ENCODE peak calls at places on chromosomes 7 and 10, in eight cellular contexts. Z is fibroblast of the aortic adventitia, K is esophagus squamous epithelium, D is AG04449, A is neural crest cell, Y is BJ, T is body of pancreas, F is fibroblast of villous mesenchyme. B is an unnamed sample.

GRCh38 chr7:132113536-132114409 is 462.5 kb downstream of the PLXNA4 start:
- DNase-seq in Z (no peak), K (no peak), D (no peak), A (no peak), Y (no peak), T (no peak), F (peak; percentile 8), B (no peak)

GRCh38 chr7:39539816-39540215 is 26.4 kb upstream of the YAE1 start:
- DNase-seq in Z (no peak), K (no peak), D (no peak), A (no peak), Y (no peak), T (no peak), F (no peak), B (no peak)

GRCh38 chr10:60434418-60435046 is 44.9 kb upstream of the ANK3 start:
- DNase-seq in Z (peak; percentile 87), K (no peak), D (no peak), A (peak; percentile 35), Y (no peak), T (peak; percentile 42), F (peak; percentile 73), B (peak; percentile 83)

GRCh38 chr7:29385214-29385613 is 178.4 kb upstream of the PRR15 start:
- DNase-seq in Z (no peak), K (no peak), D (no peak), A (no peak), Y (no peak), T (no peak), F (no peak), B (no peak)

GRCh38 chr7:112982441-112983063 is 104.1 kb downstream of the GPR85 start:
- DNase-seq in Z (no peak), K (no peak), D (no peak), A (no peak), Y (no peak), T (no peak), F (no peak), B (no peak)

GRCh38 chr7:151993977-151994676 is 31.3 kb upstream of the GALNT11 start:
- DNase-seq in Z (no peak), K (no peak), D (no peak), A (no peak), Y (no peak), T (no peak), F (no peak), B (no peak)

GRCh38 chr10:29728541-29729049 is 93.8 kb upstream of the SVIL start:
- DNase-seq in Z (no peak), K (no peak), D (no peak), A (no peak), Y (no peak), T (no peak), F (no peak), B (no peak)

GRCh38 chr7:34330308-34330707 is 327.7 kb upstream of the NPSR1 start:
- DNase-seq in Z (no peak), K (no peak), D (no peak), A (no peak), Y (no peak), T (no peak), F (no peak), B (no peak)

GRCh38 chr7:83908526-83908925 is 259.6 kb upstream of the SEMA3E start:
- DNase-seq in Z (no peak), K (no peak), D (no peak), A (no peak), Y (no peak), T (no peak), F (no peak), B (no peak)

GRCh38 chr10:100575781-100576635 is 40.3 kb downstream of the HIF1AN start:
- DNase-seq in Z (no peak), K (no peak), D (no peak), A (no peak), Y (no peak), T (no peak), F (no peak), B (no peak)

GRCh38 chr7:137342340-137342739 is 1.2 kb downstream of the PTN start:
- DNase-seq in Z (peak; percentile 24), K (no peak), D (no peak), A (no peak), Y (no peak), T (no peak), F (peak; percentile 8), B (peak; percentile 17)

GRCh38 chr10:48527691-48528212 is 77.1 kb downstream of the ARHGAP22 start:
- DNase-seq in Z (no peak), K (no peak), D (no peak), A (no peak), Y (no peak), T (no peak), F (no peak), B (no peak)

GRCh38 chr7:23598321-23598720 is 1.1 kb downstream of the CCDC126 start:
- DNase-seq in Z (no peak), K (no peak), D (no peak), A (no peak), Y (no peak), T (no peak), F (no peak), B (no peak)

GRCh38 chr7:99407849-99408346 is 499 bp downstream of the PDAP1 start:
- DNase-seq in Z (peak; percentile 86), K (no peak), D (peak; percentile 24), A (no peak), Y (peak; percentile 28), T (peak; percentile 58), F (peak; percentile 77), B (peak; percentile 79)

GRCh38 chr10:7408494-7409044 is 2.3 kb downstream of the SFMBT2 start:
- DNase-seq in Z (no peak), K (no peak), D (no peak), A (peak; percentile 68), Y (no peak), T (peak; percentile 42), F (peak; percentile 42), B (no peak)

GRCh38 chr10:97426776-97427570 is 982 bp downstream of the PGAM1 start:
- DNase-seq in Z (peak; percentile 11), K (no peak), D (no peak), A (no peak), Y (no peak), T (peak; percentile 28), F (no peak), B (peak; percentile 42)

GRCh38 chr10:16886032-16886431 is 68.8 kb upstream of the RSU1 start:
- DNase-seq in Z (no peak), K (no peak), D (no peak), A (no peak), Y (no peak), T (no peak), F (peak; percentile 56), B (no peak)

GRCh38 chr7:44286618-44287487 is 38.5 kb downstream of the CAMK2B start:
- DNase-seq in Z (no peak), K (no peak), D (no peak), A (no peak), Y (no peak), T (peak; percentile 10), F (no peak), B (no peak)

GRCh38 chr7:44382459-44383300 is 57.3 kb upstream of the CAMK2B start:
- DNase-seq in Z (peak; percentile 32), K (no peak), D (no peak), A (no peak), Y (no peak), T (no peak), F (peak; percentile 14), B (peak; percentile 34)

GRCh38 chr10:1009071-1009494 is 16.6 kb downstream of the IDI2 start:
- DNase-seq in Z (no peak), K (no peak), D (no peak), A (no peak), Y (no peak), T (no peak), F (no peak), B (no peak)

GRCh38 chr10:80273523-80274170 is 15.8 kb downstream of the MAT1A start:
- DNase-seq in Z (no peak), K (no peak), D (no peak), A (no peak), Y (no peak), T (no peak), F (no peak), B (no peak)

GRCh38 chr10:119772347-119772746 is 46.5 kb downstream of the INPP5F start:
- DNase-seq in Z (no peak), K (no peak), D (no peak), A (no peak), Y (no peak), T (no peak), F (peak; percentile 19), B (no peak)

GRCh38 chr10:119776536-119776935 is 50.7 kb downstream of the INPP5F start:
- DNase-seq in Z (no peak), K (no peak), D (no peak), A (no peak), Y (no peak), T (no peak), F (no peak), B (no peak)

GRCh38 chr10:119770928-119771327 is 45.1 kb downstream of the INPP5F start:
- DNase-seq in Z (peak; percentile 49), K (no peak), D (no peak), A (no peak), Y (no peak), T (no peak), F (peak; percentile 56), B (no peak)

GRCh38 chr10:119778776-119779445 is 53.1 kb downstream of the INPP5F start:
- DNase-seq in Z (no peak), K (no peak), D (no peak), A (no peak), Y (no peak), T (no peak), F (no peak), B (no peak)

DNA sequence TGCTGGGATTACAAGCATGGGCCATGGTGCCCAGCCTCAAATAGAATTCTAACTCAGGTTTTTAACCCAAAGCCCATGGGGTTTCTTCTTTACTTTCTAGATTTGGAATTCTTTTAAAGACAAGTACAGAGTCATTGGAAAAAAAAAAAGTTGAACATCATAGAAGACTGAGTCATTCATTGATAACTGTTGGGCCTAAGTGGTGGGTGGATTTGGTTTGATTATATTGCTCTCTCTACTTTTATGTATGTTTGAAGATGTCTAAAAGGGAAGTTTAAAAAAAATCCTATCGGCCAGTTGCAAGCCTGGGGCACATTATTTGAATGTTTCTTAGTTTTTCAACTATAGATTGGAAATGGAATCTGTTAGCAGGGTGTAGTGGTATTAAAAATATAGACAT is 49.7 kb downstream of the INPP5F start:
- DNase-seq in Z (peak; percentile 17), K (no peak), D (no peak), A (no peak), Y (no peak), T (no peak), F (no peak), B (no peak)
- TF ChIP-seq CTCF in Z (no peak), K (no peak), D (no peak), A (no peak), Y (no peak), T (no peak), F (no peak), B (no peak)

GRCh38 chr7:74051629-74052410 is 23.8 kb downstream of the ELN start:
- DNase-seq in Z (no peak), K (no peak), D (no peak), A (peak; percentile 42), Y (no peak), T (peak; percentile 77), F (no peak), B (peak; percentile 36)
- TF ChIP-seq CTCF in Z (peak; percentile 19), K (peak; percentile 45), D (peak; percentile 28), A (peak; percentile 45), Y (peak; percentile 32), T (peak; percentile 46), F (peak; percentile 47), B (peak; percentile 42)

GRCh38 chr7:104096683-104097082 is 107.2 kb upstream of the RELN start:
- DNase-seq in Z (peak; percentile 26), K (no peak), D (no peak), A (peak; percentile 2), Y (no peak), T (no peak), F (peak; percentile 7), B (peak; percentile 24)
- TF ChIP-seq CTCF in Z (peak; percentile 34), K (no peak), D (peak; percentile 26), A (peak; percentile 25), Y (peak; percentile 22), T (no peak), F (peak; percentile 35), B (peak; percentile 40)

GRCh38 chr10:78462728-78463228 is 429.1 kb downstream of the RPS24 start:
- DNase-seq in Z (no peak), K (no peak), D (no peak), A (no peak), Y (no peak), T (no peak), F (no peak), B (no peak)
- TF ChIP-seq CTCF in Z (no peak), K (no peak), D (no peak), A (no peak), Y (no peak), T (no peak), F (no peak), B (no peak)